ENCODE peak calls at places on chromosomes 3 and 15, in seven cellular contexts. T is naive thymus-derived CD4-positive, alpha-beta T cell; R is DND-41; W is IMR-90; M is heart right ventricle; D is suprapubic skin; L is endothelial cell of umbilical vein. G is an unnamed sample.

GRCh38 chr15:84142888-84143337 is 92.7 kb upstream of the GOLGA6L4 start:
- DNase-seq in D (no peak), T (peak), L (peak), R (peak), W (peak), M (peak), G (peak)

GRCh38 chr15:88911766-88912118 is 1.4 kb downstream of the MFGE8 start:
- DNase-seq in M (peak), L (no peak), D (no peak), W (peak), T (no peak), R (no peak), G (no peak)

GRCh38 chr3:105865016-105865623 is 3.7 kb downstream of the CBLB start:
- DNase-seq in M (no peak), W (peak), L (peak), D (no peak), T (no peak), R (no peak), G (no peak)

GRCh38 chr3:94417963-94418455 is 355.1 kb downstream of the NSUN3 start:
- DNase-seq in L (no peak), R (no peak), M (no peak), T (no peak), W (no peak), D (no peak), G (no peak)

GRCh38 chr3:39445927-39446326 is 21.6 kb upstream of the MOBP start:
- DNase-seq in M (no peak), T (no peak), W (no peak), D (no peak), R (no peak), L (no peak), G (no peak)

GRCh38 chr3:194690501-194691372 is 5.1 kb downstream of the FAM43A start:
- DNase-seq in T (no peak), D (no peak), M (no peak), L (peak), W (peak), R (no peak), G (no peak)

GRCh38 chr3:124386006-124386405 is 344.2 kb upstream of the UMPS start:
- DNase-seq in W (no peak), R (no peak), L (no peak), M (no peak), D (no peak), T (no peak), G (no peak)

GRCh38 chr3:171944109-171945016 is 95.0 kb upstream of the FNDC3B start:
- DNase-seq in M (no peak), D (no peak), L (peak), T (no peak), W (no peak), R (no peak), G (no peak)

GRCh38 chr3:44031387-44032380 is 210.0 kb upstream of the TOPAZ1 start:
- DNase-seq in D (no peak), M (no peak), T (no peak), W (no peak), L (no peak), R (no peak), G (no peak)

GRCh38 chr3:30161370-30161769 is 445.0 kb upstream of the TGFBR2 start:
- DNase-seq in M (no peak), L (peak), T (no peak), W (peak), R (no peak), D (no peak), G (no peak)

GRCh38 chr3:139534444-139534812 is 5.1 kb downstream of the RBP1 start:
- DNase-seq in D (no peak), L (no peak), R (no peak), T (no peak), W (peak), M (no peak), G (no peak)

GRCh38 chr3:71258526-71258925 is 325.0 kb downstream of the FOXP1 start:
- DNase-seq in R (no peak), M (no peak), L (peak), W (no peak), D (no peak), T (no peak), G (no peak)

GRCh38 chr15:73273181-73274002 is 95.4 kb downstream of the HCN4 start:
- DNase-seq in W (peak), D (no peak), L (peak), R (peak), M (no peak), T (peak), G (peak)

GRCh38 chr15:29061746-29062660 is 176.2 kb downstream of the APBA2 start:
- DNase-seq in M (no peak), W (no peak), D (peak), T (no peak), R (no peak), L (no peak), G (no peak)

GRCh38 chr15:98943609-98944111 is 63.9 kb downstream of the PGPEP1L start:
- DNase-seq in T (no peak), L (no peak), R (no peak), D (no peak), M (peak), W (peak), G (no peak)

GRCh38 chr15:65008989-65009388 is 19.3 kb upstream of the SPG21 start:
- DNase-seq in R (no peak), T (no peak), W (no peak), M (no peak), D (no peak), L (no peak), G (no peak)

GRCh38 chr3:192237992-192238608 is 489.2 kb downstream of the FGF12 start:
- DNase-seq in W (no peak), T (no peak), D (no peak), R (no peak), M (no peak), L (no peak), G (no peak)

DNA sequence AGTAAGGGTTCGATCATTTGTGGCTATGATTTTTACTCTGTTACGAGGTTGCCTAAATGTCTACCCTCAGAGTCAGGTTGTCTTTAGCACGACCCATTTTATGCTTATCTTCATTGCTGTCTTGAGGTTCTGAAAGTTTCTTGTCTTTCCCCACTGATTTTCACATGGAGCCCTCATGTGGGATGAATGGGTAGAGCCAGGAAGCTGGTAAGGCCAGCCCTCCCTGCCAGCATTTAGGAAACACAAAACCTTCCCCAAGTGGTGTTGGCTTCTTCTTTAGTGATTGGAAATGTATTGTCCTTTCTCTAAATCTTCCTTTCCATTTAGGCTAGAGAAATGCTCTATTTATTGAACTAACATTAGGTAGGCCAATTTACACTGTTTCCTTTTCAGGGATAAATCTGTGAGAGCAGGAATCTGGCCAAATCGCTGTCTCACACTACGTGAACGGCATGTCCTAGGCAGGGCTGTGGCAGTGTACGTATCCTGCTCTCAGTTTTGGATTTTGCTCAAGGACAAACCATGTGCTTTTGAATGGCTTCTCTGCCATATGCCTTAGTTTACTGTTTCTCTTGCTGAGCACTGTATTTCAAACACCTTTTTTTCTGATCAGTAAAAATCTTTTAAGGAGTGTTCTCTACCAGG is 43.7 kb downstream of the MYZAP start:
- DNase-seq in D (no peak), T (no peak), W (no peak), L (peak), R (no peak), M (no peak), G (no peak)
- H3K27ac ChIP-seq in D (no peak), T (no peak), W (no peak), L (no peak), R (no peak), M (peak), G (no peak)

GRCh38 chr3:101940521-101940992 is 91.2 kb downstream of the NFKBIZ start:
- DNase-seq in D (no peak), R (no peak), M (peak), T (no peak), W (peak), L (peak), G (no peak)

GRCh38 chr3:101941253-101942039 is 92.1 kb downstream of the NFKBIZ start:
- DNase-seq in M (no peak), W (peak), R (no peak), T (no peak), D (no peak), L (peak), G (no peak)

GRCh38 chr3:101938262-101938847 is 89.0 kb downstream of the NFKBIZ start:
- DNase-seq in R (no peak), D (no peak), W (no peak), T (no peak), L (peak), M (no peak), G (peak)

GRCh38 chr3:101936419-101937331 is 87.4 kb downstream of the NFKBIZ start:
- DNase-seq in M (no peak), W (peak), D (no peak), L (peak), R (no peak), T (peak), G (peak)

GRCh38 chr3:101939391-101939790 is 90.1 kb downstream of the NFKBIZ start:
- DNase-seq in M (no peak), W (no peak), R (no peak), D (no peak), L (no peak), T (no peak), G (no peak)
- H3K27ac ChIP-seq in M (peak), W (peak), R (no peak), D (no peak), L (peak), T (no peak), G (no peak)

DNA sequence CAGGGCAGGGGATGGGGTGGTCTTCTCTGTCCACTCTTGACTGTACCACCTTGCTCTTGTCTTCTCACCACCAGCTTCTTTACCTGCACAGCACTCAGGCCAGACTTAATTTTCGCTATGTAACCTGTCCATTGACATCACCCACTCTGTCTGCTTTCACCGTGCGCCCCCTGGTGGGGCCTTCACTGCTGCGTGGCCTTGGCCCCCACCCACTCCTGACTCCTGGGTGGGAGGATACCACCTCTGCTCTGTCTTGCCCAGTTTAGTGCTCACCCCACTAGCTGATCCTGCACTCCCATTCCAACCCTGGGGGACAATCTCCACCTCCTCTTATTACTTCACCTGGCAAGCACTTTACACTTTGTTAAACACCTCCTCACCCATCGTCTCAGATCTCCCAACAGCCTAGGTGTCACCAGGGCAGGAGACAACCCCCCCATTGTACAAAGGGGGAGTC is 17.7 kb downstream of the PTH1R start:
- DNase-seq in R (peak), L (peak), W (peak), D (no peak), M (peak), T (peak), G (peak)
- H3K27ac ChIP-seq in R (no peak), L (no peak), W (no peak), D (no peak), M (no peak), T (no peak), G (no peak)

DNA sequence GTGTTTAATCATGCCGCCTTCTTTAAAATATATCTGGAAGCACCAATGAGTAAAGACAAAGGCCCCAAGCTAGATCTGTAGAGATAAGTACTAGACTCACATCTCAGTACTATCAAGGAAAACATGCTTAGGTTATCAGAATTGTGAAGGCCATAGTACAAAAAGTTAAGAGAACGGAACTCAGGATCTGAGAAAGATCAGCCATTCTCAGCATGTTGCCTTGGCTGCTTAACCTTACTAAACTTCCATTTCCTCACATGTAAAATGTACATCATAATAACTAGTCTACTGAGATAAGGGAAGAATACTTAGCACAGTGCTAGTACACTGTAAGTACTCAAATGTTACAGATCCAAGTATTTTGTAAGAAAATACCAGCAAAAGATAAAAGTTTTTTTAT is 7.6 kb downstream of the DNAJC19 start:
- DNase-seq in R (no peak), D (no peak), T (no peak), M (no peak), W (no peak), L (no peak), G (no peak)
- H3K27ac ChIP-seq in R (no peak), D (no peak), T (peak), M (peak), W (no peak), L (no peak), G (no peak)

DNA sequence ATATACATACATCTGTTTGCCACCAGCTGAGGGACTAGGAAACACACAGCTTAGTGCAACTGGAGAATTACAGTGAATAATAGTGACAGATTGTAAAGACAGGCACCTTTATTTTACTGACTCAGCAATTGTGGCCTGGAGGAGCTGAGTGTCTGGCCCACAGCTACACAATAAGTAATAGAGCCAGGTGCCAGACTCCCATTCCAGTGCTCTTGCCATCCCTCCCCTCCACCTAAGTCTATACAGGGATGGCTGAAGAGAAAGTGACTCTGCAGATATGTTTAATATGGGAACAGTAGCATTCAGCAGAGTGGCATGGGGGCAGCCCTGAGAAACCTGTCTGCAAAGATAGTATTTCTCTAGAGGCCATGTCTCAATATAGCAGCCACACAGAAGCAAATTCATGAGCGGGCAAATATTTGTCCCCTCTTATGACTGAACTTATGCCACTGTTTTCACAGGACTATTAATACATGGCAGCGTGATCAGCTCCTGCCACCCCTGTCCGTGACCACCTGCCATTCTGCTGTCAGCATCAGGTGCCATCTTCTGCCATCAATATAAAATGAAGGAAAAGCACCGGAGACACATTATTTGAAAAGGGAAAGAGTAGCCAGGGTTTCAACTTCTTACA is 42.1 kb downstream of the NEK10 start:
- DNase-seq in L (no peak), D (no peak), R (no peak), W (no peak), M (no peak), T (no peak), G (no peak)
- H3K27ac ChIP-seq in L (peak), D (no peak), R (no peak), W (peak), M (peak), T (no peak), G (no peak)

GRCh38 chr3:46693038-46693896 is at the start of gene ALS2CL:
- DNase-seq in R (no peak), M (peak), L (peak), W (no peak), T (peak), D (peak), G (peak)

GRCh38 chr3:46690798-46691197 is 2.7 kb downstream of the ALS2CL start:
- DNase-seq in R (no peak), W (no peak), D (no peak), L (no peak), M (peak), T (no peak), G (no peak)

GRCh38 chr3:46693897-46694235 is 387 bp upstream of the ALS2CL start:
- DNase-seq in L (peak), W (no peak), T (no peak), D (no peak), M (no peak), R (no peak), G (peak)

GRCh38 chr3:46694520-46694919 is 1.0 kb upstream of the ALS2CL start:
- DNase-seq in M (no peak), D (no peak), L (no peak), T (no peak), W (no peak), R (no peak), G (no peak)

DNA sequence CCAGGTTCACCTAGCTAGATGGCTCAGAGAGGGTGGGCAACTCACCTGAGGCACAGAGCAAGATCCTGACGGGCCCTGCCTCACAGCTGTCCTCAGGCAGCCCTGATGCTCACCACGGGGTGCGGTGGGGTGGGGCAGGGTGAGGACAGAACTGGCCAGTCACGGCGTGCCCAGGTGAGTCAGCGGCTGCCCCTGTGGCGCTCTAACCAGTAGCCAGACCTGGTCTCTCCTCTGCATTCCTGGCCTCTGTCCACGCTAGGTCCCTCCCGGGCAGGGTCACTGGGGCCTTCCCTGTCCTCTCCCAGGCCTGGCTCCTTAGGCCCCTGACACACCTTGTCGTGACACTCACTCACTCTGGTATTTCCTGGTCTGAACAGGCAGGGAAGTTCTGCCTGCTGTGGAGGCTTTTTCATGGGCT is 904 bp downstream of the ALS2CL start:
- DNase-seq in L (peak), W (no peak), T (no peak), D (peak), R (no peak), M (peak), G (no peak)
- H3K27ac ChIP-seq in L (no peak), W (no peak), T (peak), D (peak), R (no peak), M (peak), G (no peak)

GRCh38 chr3:98731138-98731537 is 32.0 kb upstream of the ST3GAL6 start:
- DNase-seq in M (no peak), T (no peak), W (no peak), L (no peak), D (no peak), R (no peak), G (no peak)

GRCh38 chr3:98733055-98733777 is 29.9 kb upstream of the ST3GAL6 start:
- DNase-seq in T (peak), R (peak), M (peak), L (peak), D (no peak), W (no peak), G (no peak)

GRCh38 chr3:98731720-98732238 is 31.4 kb upstream of the ST3GAL6 start:
- DNase-seq in L (peak), M (no peak), R (no peak), T (no peak), W (no peak), D (no peak), G (no peak)

GRCh38 chr3:98733778-98734281 is 29.3 kb upstream of the ST3GAL6 start:
- DNase-seq in D (no peak), T (no peak), M (no peak), L (peak), R (peak), W (no peak), G (no peak)

DNA sequence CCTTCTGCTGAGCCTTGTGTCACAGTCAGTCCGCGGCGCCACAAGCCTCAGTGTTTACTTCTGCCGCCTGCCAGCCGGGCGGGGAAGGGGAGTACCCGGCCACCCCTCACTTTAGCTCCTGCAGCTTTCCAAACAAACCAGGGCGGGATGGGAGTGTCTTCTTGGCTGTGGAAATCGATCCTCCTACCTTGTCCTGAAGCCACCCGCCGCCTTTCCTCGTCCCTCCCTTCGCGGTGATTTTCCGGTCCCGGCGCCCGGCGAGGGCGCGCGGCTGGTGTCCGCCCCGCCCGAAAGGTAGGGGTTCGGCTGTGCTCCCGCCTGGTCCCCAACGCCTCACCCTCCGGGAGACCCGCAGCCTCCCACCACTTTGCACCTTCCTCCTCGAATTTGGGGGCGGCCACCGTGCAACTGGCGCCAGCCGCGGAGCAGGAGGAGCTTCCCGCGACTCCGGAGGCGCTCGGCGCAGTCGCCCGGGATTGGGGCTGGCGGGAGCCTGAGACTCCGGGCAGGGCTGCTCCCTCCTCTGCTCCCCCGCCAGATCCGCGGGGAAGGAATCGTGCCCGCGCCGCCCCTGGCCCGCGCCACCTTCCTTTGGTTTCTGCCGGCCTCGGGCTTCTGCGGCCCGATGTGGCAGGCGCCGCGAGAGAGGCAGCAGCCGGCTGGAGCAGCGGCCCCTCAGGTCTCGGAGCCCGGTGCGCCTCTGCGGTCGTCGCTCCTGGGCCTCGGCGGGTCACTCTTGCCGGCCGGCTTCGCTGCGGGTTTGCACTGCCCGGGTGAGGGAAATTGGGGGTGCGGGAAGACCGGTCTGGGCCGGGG is 30.7 kb upstream of the ST3GAL6 start:
- DNase-seq in W (no peak), L (peak), T (peak), D (peak), R (peak), M (peak), G (peak)
- H3K27ac ChIP-seq in W (no peak), L (peak), T (no peak), D (peak), R (peak), M (peak), G (no peak)

DNA sequence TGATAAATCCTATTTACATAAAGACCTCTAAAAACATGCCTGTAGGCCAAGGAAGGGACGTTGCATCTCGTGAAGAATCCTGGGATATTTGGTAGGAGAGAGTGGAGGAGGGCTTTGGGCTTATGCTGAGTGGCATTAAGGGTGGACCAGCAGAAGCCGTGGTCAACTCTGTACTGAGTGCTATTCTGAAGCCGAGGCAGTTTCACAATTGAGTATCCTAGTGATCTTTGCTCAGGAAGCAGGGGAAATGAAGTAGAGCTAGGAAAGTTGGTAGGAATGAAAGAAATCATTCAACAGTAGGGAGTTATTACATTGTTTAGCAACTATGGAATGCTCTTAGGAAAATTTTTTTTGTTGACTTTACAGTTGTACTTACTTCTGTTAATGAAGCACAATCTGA is 24.2 kb downstream of the MCTP2 start:
- DNase-seq in L (no peak), D (no peak), M (no peak), T (no peak), W (no peak), R (no peak), G (no peak)
- H3K27ac ChIP-seq in L (no peak), D (no peak), M (no peak), T (no peak), W (no peak), R (no peak), G (no peak)